ENCODE peak calls at places on chromosomes 3 and 15, in eight cellular contexts. P is fibroblast of pulmonary artery; T is tibial artery; V is CD4-positive, alpha-beta T cell; I is RWPE1; A is endodermal cell; O is neural progenitor cell; Z is MM.1S. B is an unnamed sample.

GRCh38 chr3:13261104-13261800 is 158.9 kb downstream of the NUP210 start:
- DNase-seq in P (no peak), T (no peak), V (no peak), I (no peak), A (no peak), O (no peak), Z (no peak), B (no peak)

GRCh38 chr15:41024141-41024540 is 70.9 kb downstream of the CHAC1 start:
- DNase-seq in P (peak; percentile 81), T (no peak), V (no peak), I (no peak), A (no peak), O (no peak), Z (no peak), B (no peak)

GRCh38 chr3:165195226-165195625 is 958 bp downstream of the SLITRK3 start:
- DNase-seq in P (no peak), T (no peak), V (no peak), I (no peak), A (peak; percentile 68), O (peak; percentile 26), Z (no peak), B (no peak)

GRCh38 chr3:100099621-100100020 is 14.7 kb downstream of the FILIP1L start:
- DNase-seq in P (no peak), T (no peak), V (no peak), I (no peak), A (no peak), O (no peak), Z (no peak), B (no peak)

GRCh38 chr15:58179741-58180381 is 41.7 kb downstream of the AQP9 start:
- DNase-seq in P (peak; percentile 64), T (no peak), V (no peak), I (peak; percentile 55), A (no peak), O (no peak), Z (no peak), B (no peak)

GRCh38 chr3:114872056-114872455 is 275.0 kb downstream of the ZBTB20 start:
- DNase-seq in P (peak; percentile 26), T (no peak), V (no peak), I (no peak), A (no peak), O (no peak), Z (no peak), B (no peak)

GRCh38 chr15:76060098-76060989 is 559 bp downstream of the TMEM266 start:
- DNase-seq in P (no peak), T (no peak), V (no peak), I (no peak), A (no peak), O (no peak), Z (peak; percentile 30), B (no peak)

GRCh38 chr3:64815691-64816225 is 128.0 kb upstream of the ADAMTS9 start:
- DNase-seq in P (peak; percentile 39), T (no peak), V (no peak), I (no peak), A (no peak), O (no peak), Z (peak; percentile 3), B (no peak)

GRCh38 chr3:169299129-169299528 is 364.4 kb downstream of the MECOM start:
- DNase-seq in P (no peak), T (no peak), V (no peak), I (no peak), A (no peak), O (no peak), Z (no peak), B (no peak)

GRCh38 chr3:23701711-23702110 is 104.0 kb upstream of the UBE2E1 start:
- DNase-seq in P (no peak), T (no peak), V (no peak), I (no peak), A (no peak), O (peak; percentile 11), Z (no peak), B (no peak)

GRCh38 chr15:67945131-67945530 is 105.3 kb upstream of the RNU6-1 start:
- DNase-seq in P (no peak), T (no peak), V (no peak), I (no peak), A (no peak), O (no peak), Z (peak; percentile 60), B (no peak)

GRCh38 chr3:110419571-110419970 is 652.0 kb upstream of the NECTIN3 start:
- DNase-seq in P (peak; percentile 27), T (no peak), V (no peak), I (no peak), A (no peak), O (no peak), Z (no peak), B (no peak)

GRCh38 chr15:37112963-37113362 is 12.6 kb upstream of the MEIS2 start:
- DNase-seq in P (no peak), T (no peak), V (no peak), I (no peak), A (no peak), O (no peak), Z (no peak), B (no peak)

GRCh38 chr15:100438570-100438969 is 90.2 kb downstream of the CERS3 start:
- DNase-seq in P (peak; percentile 74), T (no peak), V (peak; percentile 32), I (peak; percentile 22), A (no peak), O (no peak), Z (no peak), B (no peak)

GRCh38 chr3:151976211-151977050 is 103.0 kb downstream of the SUCNR1 start:
- DNase-seq in P (peak; percentile 88), T (no peak), V (no peak), I (peak; percentile 74), A (no peak), O (no peak), Z (no peak), B (no peak)

GRCh38 chr3:43071313-43071893 is 34.5 kb downstream of the POMGNT2 start:
- DNase-seq in P (no peak), T (no peak), V (no peak), I (no peak), A (peak; percentile 82), O (peak; percentile 19), Z (no peak), B (no peak)

GRCh38 chr3:58350627-58351013 is 17.9 kb downstream of the PXK start:
- DNase-seq in P (peak; percentile 46), T (no peak), V (no peak), I (no peak), A (no peak), O (no peak), Z (no peak), B (no peak)

DNA sequence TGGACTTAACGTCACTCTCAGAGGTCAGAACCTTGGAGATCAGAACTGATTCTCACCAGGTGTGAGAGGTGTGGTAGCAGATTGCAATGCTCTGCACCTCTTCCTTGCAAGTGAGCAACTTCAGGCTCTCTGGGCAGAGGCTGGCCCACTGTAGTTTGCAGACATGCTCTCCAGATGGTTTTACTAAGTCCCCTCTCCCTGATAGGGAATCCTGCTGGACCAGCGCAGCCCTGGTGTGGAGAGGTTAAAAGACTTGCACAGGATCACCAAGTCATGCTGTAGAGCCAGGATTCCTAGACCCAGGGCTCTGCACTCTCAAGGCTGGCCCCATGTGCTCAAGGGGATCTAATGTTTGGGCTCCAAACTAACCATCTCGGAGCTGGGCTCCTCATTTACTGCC is 62.2 kb downstream of the RPL39L start:
- DNase-seq in P (no peak), T (no peak), V (no peak), I (no peak), A (no peak), O (no peak), Z (no peak), B (no peak)
- TF ChIP-seq CTCF in P (no peak), T (no peak), V (no peak), I (no peak), A (no peak), O (no peak), Z (no peak), B (no peak)

DNA sequence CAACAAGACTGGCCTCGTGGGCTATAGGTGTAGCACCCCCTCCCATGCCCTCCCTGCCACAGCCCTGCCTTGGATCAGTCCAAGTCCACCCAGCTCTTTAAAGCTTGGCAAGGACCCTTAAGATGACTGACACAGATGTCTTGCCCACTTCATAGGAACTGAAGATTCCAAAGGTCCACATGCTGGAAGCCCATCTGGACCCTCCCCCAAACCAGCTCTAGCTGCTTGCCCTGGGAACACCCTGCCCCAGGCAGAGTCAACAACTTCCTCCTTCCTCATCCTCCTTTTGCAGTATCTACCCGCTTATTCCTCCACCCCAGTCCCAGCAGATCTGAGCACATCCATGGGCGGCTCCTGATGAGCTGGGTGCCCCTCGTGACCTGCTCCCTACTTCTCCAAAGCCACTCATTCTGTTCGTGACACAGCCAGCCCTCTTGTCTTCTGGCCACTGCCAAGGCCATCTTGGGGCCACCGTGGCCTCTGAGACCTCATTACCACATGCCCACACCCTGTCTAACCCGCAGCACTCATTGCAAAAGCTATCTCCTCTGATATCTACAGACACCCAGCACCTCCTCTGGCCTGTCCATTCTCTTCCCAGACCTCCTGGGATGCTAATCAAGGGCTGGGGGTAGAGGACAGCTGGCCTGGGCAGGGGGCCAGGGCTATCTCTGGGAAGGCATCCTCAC is 2.0 kb upstream of the PFKFB4 start:
- DNase-seq in P (no peak), T (peak; percentile 80), V (no peak), I (no peak), A (no peak), O (no peak), Z (no peak), B (no peak)
- TF ChIP-seq CTCF in P (no peak), T (no peak), V (peak; percentile 19), I (peak; percentile 58), A (peak; percentile 13), O (no peak), Z (no peak), B (no peak)

GRCh38 chr3:56351496-56351895 is 116.8 kb downstream of the ERC2 start:
- DNase-seq in P (no peak), T (no peak), V (no peak), I (no peak), A (no peak), O (no peak), Z (no peak), B (no peak)

GRCh38 chr3:56342475-56342874 is 125.8 kb downstream of the ERC2 start:
- DNase-seq in P (no peak), T (no peak), V (no peak), I (no peak), A (no peak), O (no peak), Z (peak; percentile 10), B (no peak)

DNA sequence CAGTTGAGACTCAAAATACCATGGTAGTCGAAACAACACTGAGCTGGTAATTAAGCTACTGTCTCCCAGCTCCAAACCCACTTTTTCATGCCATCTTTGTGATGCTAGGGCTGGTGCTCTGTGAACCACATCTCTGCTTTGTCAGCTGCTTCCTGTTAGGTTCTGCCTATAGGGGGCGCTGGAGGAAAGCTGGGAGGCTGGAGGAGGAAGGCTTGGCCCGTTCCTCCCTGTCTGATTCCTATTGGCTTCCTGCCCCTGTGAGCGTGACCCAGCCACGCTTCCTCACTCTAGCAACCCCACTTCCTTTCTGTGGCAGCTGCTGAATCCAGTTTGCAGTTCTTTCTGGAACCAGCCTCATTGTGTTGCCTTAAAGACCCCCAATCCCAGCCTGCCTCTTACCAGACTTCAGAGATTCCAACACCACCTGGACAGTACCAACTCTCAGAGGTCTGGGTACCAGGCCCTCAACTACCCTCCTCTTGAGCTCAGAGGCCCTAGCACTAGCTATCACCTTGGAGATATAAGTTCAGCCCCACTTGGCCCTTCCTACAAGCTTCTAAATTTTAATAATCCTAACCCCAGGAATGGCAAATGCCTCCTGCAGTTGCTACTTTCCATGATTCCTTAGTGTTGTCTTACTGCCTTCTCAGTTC is 120.9 kb downstream of the ERC2 start:
- DNase-seq in P (peak; percentile 5), T (no peak), V (no peak), I (no peak), A (peak; percentile 96), O (peak; percentile 73), Z (no peak), B (no peak)
- TF ChIP-seq CTCF in P (peak; percentile 18), T (no peak), V (no peak), I (no peak), A (peak; percentile 92), O (peak; percentile 79), Z (peak; percentile 39), B (peak; percentile 45)

GRCh38 chr3:122356402-122356801 is 26.6 kb downstream of the MIX23 start:
- DNase-seq in P (peak; percentile 31), T (no peak), V (no peak), I (peak; percentile 43), A (peak; percentile 83), O (peak; percentile 60), Z (no peak), B (no peak)
- TF ChIP-seq CTCF in P (peak; percentile 31), T (no peak), V (peak; percentile 9), I (peak; percentile 33), A (peak; percentile 80), O (peak; percentile 61), Z (peak; percentile 29), B (peak; percentile 37)